ENCODE peak calls at places on chromosome 15, in four cellular contexts. One of them, this sample, is unnamed.

GRCh38 chr15:57227181-57227580 is 149.1 kb upstream of the CGNL1 start:
- DNase-seq in omental fat pad: no peak
- DNase-seq in GM06990: no peak
- DNase-seq in left ventricle myocardium superior: no peak
- DNase-seq in this sample: no peak

GRCh38 chr15:68644088-68644904 is 65.5 kb downstream of the CORO2B start:
- DNase-seq in GM06990: no peak
- DNase-seq in left ventricle myocardium superior: no peak
- DNase-seq in omental fat pad: no peak
- DNase-seq in this sample: no peak

GRCh38 chr15:73746288-73746687 is 6.9 kb downstream of the INSYN1 start:
- DNase-seq in omental fat pad: no peak
- DNase-seq in left ventricle myocardium superior: no peak
- DNase-seq in GM06990: no peak
- DNase-seq in this sample: no peak

GRCh38 chr15:100891316-100892012 is 11.8 kb downstream of the ALDH1A3 start:
- DNase-seq in GM06990: no peak
- DNase-seq in omental fat pad: no peak
- DNase-seq in left ventricle myocardium superior: no peak
- DNase-seq in this sample: peak

GRCh38 chr15:32866486-32867312 is 148.9 kb downstream of the GREM1 start:
- DNase-seq in left ventricle myocardium superior: no peak
- DNase-seq in omental fat pad: no peak
- DNase-seq in GM06990: no peak
- DNase-seq in this sample: no peak

GRCh38 chr15:101078669-101079323 is 159.6 kb downstream of the LRRK1 start:
- DNase-seq in omental fat pad: no peak
- DNase-seq in left ventricle myocardium superior: no peak
- DNase-seq in GM06990: no peak
- DNase-seq in this sample: no peak

GRCh38 chr15:69537085-69537484 is 84.5 kb downstream of the RPLP1 start:
- DNase-seq in omental fat pad: no peak
- DNase-seq in GM06990: no peak
- DNase-seq in left ventricle myocardium superior: no peak
- DNase-seq in this sample: no peak

GRCh38 chr15:89352476-89352875 is 17.9 kb upstream of the POLG start:
- DNase-seq in left ventricle myocardium superior: no peak
- DNase-seq in omental fat pad: no peak
- DNase-seq in GM06990: no peak
- DNase-seq in this sample: no peak

GRCh38 chr15:40927497-40928346 is 1.4 kb upstream of the DLL4 start:
- DNase-seq in omental fat pad: no peak
- DNase-seq in GM06990: no peak
- DNase-seq in left ventricle myocardium superior: no peak
- DNase-seq in this sample: no peak

GRCh38 chr15:51132384-51133139 is 37.9 kb upstream of the TNFAIP8L3 start:
- DNase-seq in GM06990: no peak
- DNase-seq in left ventricle myocardium superior: peak
- DNase-seq in omental fat pad: no peak
- DNase-seq in this sample: no peak

GRCh38 chr15:83462953-83463433 is 15.9 kb downstream of the SH3GL3 start:
- DNase-seq in omental fat pad: no peak
- DNase-seq in left ventricle myocardium superior: no peak
- DNase-seq in GM06990: no peak
- DNase-seq in this sample: no peak

GRCh38 chr15:46151786-46152185 is 517.0 kb downstream of the SQOR start:
- DNase-seq in omental fat pad: no peak
- DNase-seq in left ventricle myocardium superior: no peak
- DNase-seq in GM06990: no peak
- DNase-seq in this sample: no peak

GRCh38 chr15:88872106-88872505 is 23.2 kb downstream of the HAPLN3 start:
- DNase-seq in GM06990: no peak
- DNase-seq in omental fat pad: no peak
- DNase-seq in left ventricle myocardium superior: no peak
- DNase-seq in this sample: no peak

GRCh38 chr15:70775160-70775559 is 11.8 kb upstream of the UACA start:
- DNase-seq in left ventricle myocardium superior: no peak
- DNase-seq in omental fat pad: no peak
- DNase-seq in GM06990: no peak
- DNase-seq in this sample: no peak